ENCODE peak calls at places on chromosomes 16 and 17, in four cellular contexts. L is brain microvascular endothelial cell, I is tibial nerve, P is foreskin fibroblast. W is an unnamed sample.

GRCh38 chr17:38428150-38428642 is at the start of gene ARHGAP23:
- DNase-seq in L (no peak), I (no peak), P (peak), W (no peak)

GRCh38 chr17:47935961-47936360 is 5.4 kb upstream of the PNPO start:
- DNase-seq in L (peak), I (no peak), P (peak), W (no peak)

GRCh38 chr16:2785101-2785991 is 2.0 kb downstream of the PRSS33 start:
- DNase-seq in L (no peak), I (no peak), P (no peak), W (no peak)

GRCh38 chr17:48100591-48101011 is 677 bp downstream of the CBX1 start:
- DNase-seq in L (peak), I (peak), P (peak), W (no peak)

GRCh38 chr17:50146230-50146926 is 4.1 kb downstream of the PPP1R9B start:
- DNase-seq in L (no peak), I (no peak), P (no peak), W (no peak)

GRCh38 chr16:15572329-15573001 is 70.5 kb downstream of the MARF1 start:
- DNase-seq in L (no peak), I (no peak), P (peak), W (no peak)

GRCh38 chr17:68909066-68909465 is 46.1 kb downstream of the ABCA8 start:
- DNase-seq in L (peak), I (peak), P (peak), W (no peak)

GRCh38 chr16:58160855-58161254 is 31.7 kb upstream of the CFAP20 start:
- DNase-seq in L (no peak), I (no peak), P (no peak), W (no peak)

GRCh38 chr17:4214142-4214541 is 49.6 kb downstream of the ANKFY1 start:
- DNase-seq in L (no peak), I (no peak), P (no peak), W (no peak)

GRCh38 chr16:74606521-74607309 is at the start of gene GLG1:
- DNase-seq in L (peak), I (peak), P (peak), W (peak)
- TF ChIP-seq CTCF in L (no peak), I (no peak), P (no peak), W (no peak)

GRCh38 chr16:24598777-24599437 is 59.5 kb downstream of the RBBP6 start:
- DNase-seq in L (no peak), I (no peak), P (no peak), W (no peak)
- TF ChIP-seq CTCF in L (no peak), I (no peak), P (no peak), W (no peak)

DNA sequence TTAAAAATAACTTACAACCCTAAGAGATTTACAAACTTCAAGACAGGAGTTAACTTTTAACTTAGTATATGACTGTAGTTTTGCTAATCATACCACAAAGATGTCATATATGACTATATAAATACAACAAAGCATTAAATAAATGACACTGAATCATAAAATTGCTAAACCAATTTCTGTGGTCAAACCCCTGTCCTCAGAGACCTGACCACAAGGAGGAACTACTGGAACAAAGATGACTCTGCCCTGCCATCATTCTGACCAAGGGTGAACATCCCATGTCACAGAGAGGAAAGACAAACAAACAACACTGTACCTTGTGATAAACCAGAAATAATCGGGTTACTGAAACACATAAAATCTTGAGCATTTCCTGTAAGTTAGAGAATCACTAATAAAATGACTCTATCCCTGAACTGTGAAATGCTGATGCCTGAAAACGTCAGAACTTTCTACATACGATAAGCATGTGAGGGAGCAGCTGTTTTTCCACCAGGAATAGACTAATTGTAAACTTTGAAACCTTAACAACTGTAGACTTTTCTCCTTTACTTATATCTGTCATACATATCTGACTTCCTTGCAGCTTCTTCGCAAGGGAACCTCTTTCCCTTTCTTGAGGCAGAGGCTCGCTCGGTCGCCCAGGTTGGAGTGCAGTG is 47.9 kb downstream of the WDR59 start:
- DNase-seq in L (peak), I (no peak), P (peak), W (no peak)
- TF ChIP-seq CTCF in L (no peak), I (no peak), P (no peak), W (no peak)

GRCh38 chr17:72600934-72601333 is 480.1 kb downstream of the SOX9 start:
- DNase-seq in L (peak), I (no peak), P (no peak), W (no peak)

GRCh38 chr17:72604518-72604917 is 483.7 kb downstream of the SOX9 start:
- DNase-seq in L (no peak), I (no peak), P (no peak), W (no peak)

GRCh38 chr17:72603346-72604242 is 482.8 kb downstream of the SOX9 start:
- DNase-seq in L (peak), I (no peak), P (no peak), W (no peak)

GRCh38 chr17:72605543-72605942 is 484.7 kb downstream of the SOX9 start:
- DNase-seq in L (no peak), I (no peak), P (no peak), W (no peak)

GRCh38 chr17:72602517-72603345 is 481.9 kb downstream of the SOX9 start:
- DNase-seq in L (peak), I (no peak), P (peak), W (no peak)
- TF ChIP-seq CTCF in L (peak), I (no peak), P (peak), W (no peak)

GRCh38 chr17:35769895-35770486 is 9.3 kb downstream of the C17orf50 start:
- DNase-seq in L (no peak), I (no peak), P (no peak), W (no peak)
- TF ChIP-seq CTCF in L (peak), I (no peak), P (no peak), W (no peak)

GRCh38 chr16:27224741-27225300 is 21.5 kb downstream of the KDM8 start:
- DNase-seq in L (no peak), I (no peak), P (no peak), W (no peak)

GRCh38 chr16:27226476-27226875 is 23.1 kb downstream of the KDM8 start:
- DNase-seq in L (no peak), I (no peak), P (no peak), W (no peak)

GRCh38 chr16:27224271-27224737 is 21.0 kb downstream of the KDM8 start:
- DNase-seq in L (no peak), I (no peak), P (no peak), W (no peak)

GRCh38 chr16:27226976-27227705 is 23.8 kb downstream of the KDM8 start:
- DNase-seq in L (no peak), I (no peak), P (no peak), W (no peak)

DNA sequence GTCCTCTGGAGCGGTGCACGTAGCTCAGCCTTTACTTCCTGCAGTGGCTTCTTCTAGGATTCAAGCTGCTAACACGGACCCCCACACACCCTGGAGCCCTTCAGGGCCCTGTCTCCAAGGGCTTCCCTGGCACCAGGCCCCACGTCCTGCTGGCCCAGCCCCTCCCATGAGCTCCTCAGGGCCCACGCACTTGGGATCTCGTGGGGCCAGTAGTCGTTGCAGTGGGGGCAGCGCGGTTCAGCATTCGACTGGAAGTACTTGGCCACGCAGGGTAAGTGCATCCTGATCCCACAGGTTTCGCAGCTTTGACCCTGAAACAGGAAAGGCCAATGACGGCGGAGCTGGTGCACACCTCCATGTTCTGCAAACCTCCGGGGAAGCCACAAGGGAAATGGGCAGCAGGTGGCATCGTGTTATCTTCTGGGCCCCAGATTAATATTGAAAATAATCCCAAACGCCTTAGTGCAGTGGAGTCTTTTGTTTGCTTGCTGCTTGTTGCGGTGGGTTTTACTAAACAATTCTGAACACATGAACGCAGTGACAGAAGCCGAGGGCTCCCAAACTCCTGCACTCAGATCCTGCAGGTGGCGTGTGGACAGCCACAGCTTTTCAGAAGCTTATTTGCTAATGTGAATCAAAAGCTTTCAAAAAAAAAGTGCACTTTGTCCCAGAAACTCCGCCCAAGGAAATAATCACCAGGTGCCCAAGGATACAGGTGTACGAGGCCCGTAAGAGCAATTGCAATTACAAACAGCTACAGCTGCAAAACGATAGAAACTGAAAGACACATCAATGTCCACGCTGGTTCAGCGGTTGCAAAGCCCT is 22.4 kb downstream of the KDM8 start:
- DNase-seq in L (no peak), I (no peak), P (no peak), W (no peak)
- TF ChIP-seq CTCF in L (peak), I (no peak), P (no peak), W (no peak)

GRCh38 chr16:30484887-30485286 is 12.3 kb downstream of the ITGAL start:
- DNase-seq in L (no peak), I (no peak), P (no peak), W (no peak)

GRCh38 chr16:30485818-30486436 is 13.4 kb downstream of the ITGAL start:
- DNase-seq in L (no peak), I (no peak), P (peak), W (no peak)

GRCh38 chr16:30478766-30479478 is 6.4 kb downstream of the ITGAL start:
- DNase-seq in L (no peak), I (no peak), P (no peak), W (no peak)

GRCh38 chr16:30476991-30477390 is 4.4 kb downstream of the ITGAL start:
- DNase-seq in L (no peak), I (no peak), P (no peak), W (no peak)

DNA sequence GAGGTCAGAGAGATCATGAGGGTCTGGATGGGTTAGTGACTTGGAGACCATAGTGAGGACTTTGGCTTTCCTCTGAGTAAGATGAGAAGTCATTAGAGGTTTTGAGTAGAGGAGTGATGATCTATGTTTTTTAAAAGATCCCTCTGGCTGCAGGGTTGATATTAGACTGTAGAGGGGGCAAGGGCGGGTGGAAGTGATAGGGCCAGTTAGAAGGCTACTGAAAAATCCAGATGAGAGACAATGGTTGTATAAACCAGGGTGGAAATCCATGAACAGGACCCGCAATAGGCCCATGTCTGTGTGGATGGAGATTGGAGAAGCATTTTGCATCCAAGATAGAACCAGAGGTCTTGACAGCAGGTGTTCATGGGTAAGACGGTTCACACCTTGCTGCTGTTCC is 9.8 kb downstream of the ITGAL start:
- DNase-seq in L (no peak), I (no peak), P (no peak), W (no peak)
- TF ChIP-seq CTCF in L (peak), I (no peak), P (peak), W (no peak)

GRCh38 chr17:42609182-42609813 is at the start of the genes RETREG3 and TUBG1:
- DNase-seq in L (peak), I (peak), P (peak), W (peak)
- TF ChIP-seq CTCF in L (peak), I (no peak), P (no peak), W (peak)

W was measured in esophagus muscularis mucosa.